ENCODE peak calls at places on chromosomes 11 and 22, in seven cellular contexts. One of them, this sample, is unnamed.

GRCh38 chr11:9120659-9121350 is 29.4 kb upstream of the SCUBE2 start:
- DNase-seq in mucosa of gallbladder: no peak
- DNase-seq in naive B cell: no peak
- DNase-seq in omental fat pad: no peak
- DNase-seq in stimulated activated CD8-positive, alpha-beta memory T cell treated with anti-CD3 and anti-CD28 coated beads, Interleukin-15, amount 100 ng/mL, for 24 hours: no peak
- DNase-seq in fibroblast of pulmonary artery: no peak
- DNase-seq in coronary artery: no peak
- DNase-seq in this sample: peak

GRCh38 chr11:68127791-68128681 is 6.8 kb upstream of the CHKA start:
- DNase-seq in stimulated activated CD8-positive, alpha-beta memory T cell treated with anti-CD3 and anti-CD28 coated beads, Interleukin-15, amount 100 ng/mL, for 24 hours: no peak
- DNase-seq in fibroblast of pulmonary artery: peak
- DNase-seq in coronary artery: no peak
- DNase-seq in mucosa of gallbladder: peak
- DNase-seq in naive B cell: no peak
- DNase-seq in omental fat pad: no peak
- DNase-seq in this sample: peak

GRCh38 chr11:130798280-130798679 is 118.0 kb downstream of the SNX19 start:
- DNase-seq in omental fat pad: no peak
- DNase-seq in fibroblast of pulmonary artery: peak
- DNase-seq in stimulated activated CD8-positive, alpha-beta memory T cell treated with anti-CD3 and anti-CD28 coated beads, Interleukin-15, amount 100 ng/mL, for 24 hours: no peak
- DNase-seq in mucosa of gallbladder: no peak
- DNase-seq in coronary artery: no peak
- DNase-seq in naive B cell: no peak
- DNase-seq in this sample: no peak

GRCh38 chr22:50218996-50219727 is 18.4 kb downstream of the SELENOO start:
- DNase-seq in fibroblast of pulmonary artery: peak
- DNase-seq in mucosa of gallbladder: peak
- DNase-seq in stimulated activated CD8-positive, alpha-beta memory T cell treated with anti-CD3 and anti-CD28 coated beads, Interleukin-15, amount 100 ng/mL, for 24 hours: no peak
- DNase-seq in omental fat pad: peak
- DNase-seq in coronary artery: no peak
- DNase-seq in naive B cell: no peak
- DNase-seq in this sample: no peak

GRCh38 chr22:42439821-42440674 is 7.8 kb upstream of the NFAM1 start:
- DNase-seq in coronary artery: no peak
- DNase-seq in mucosa of gallbladder: no peak
- DNase-seq in fibroblast of pulmonary artery: peak
- DNase-seq in naive B cell: no peak
- DNase-seq in omental fat pad: peak
- DNase-seq in stimulated activated CD8-positive, alpha-beta memory T cell treated with anti-CD3 and anti-CD28 coated beads, Interleukin-15, amount 100 ng/mL, for 24 hours: no peak
- DNase-seq in this sample: no peak

GRCh38 chr11:12186683-12187082 is 76.3 kb downstream of the MICAL2 start:
- DNase-seq in fibroblast of pulmonary artery: no peak
- DNase-seq in coronary artery: no peak
- DNase-seq in naive B cell: no peak
- DNase-seq in omental fat pad: no peak
- DNase-seq in mucosa of gallbladder: no peak
- DNase-seq in stimulated activated CD8-positive, alpha-beta memory T cell treated with anti-CD3 and anti-CD28 coated beads, Interleukin-15, amount 100 ng/mL, for 24 hours: no peak
- DNase-seq in this sample: no peak

GRCh38 chr11:18392434-18393321 is 1.7 kb upstream of the LDHA start:
- DNase-seq in mucosa of gallbladder: no peak
- DNase-seq in coronary artery: no peak
- DNase-seq in stimulated activated CD8-positive, alpha-beta memory T cell treated with anti-CD3 and anti-CD28 coated beads, Interleukin-15, amount 100 ng/mL, for 24 hours: no peak
- DNase-seq in omental fat pad: no peak
- DNase-seq in fibroblast of pulmonary artery: no peak
- DNase-seq in naive B cell: no peak
- DNase-seq in this sample: no peak

GRCh38 chr11:46106530-46107407 is 14.5 kb downstream of the PHF21A start:
- DNase-seq in fibroblast of pulmonary artery: peak
- DNase-seq in omental fat pad: no peak
- DNase-seq in mucosa of gallbladder: no peak
- DNase-seq in coronary artery: no peak
- DNase-seq in naive B cell: no peak
- DNase-seq in stimulated activated CD8-positive, alpha-beta memory T cell treated with anti-CD3 and anti-CD28 coated beads, Interleukin-15, amount 100 ng/mL, for 24 hours: no peak
- DNase-seq in this sample: no peak

GRCh38 chr22:33658775-33659174 is 261.5 kb downstream of the LARGE1 start:
- DNase-seq in omental fat pad: peak
- DNase-seq in coronary artery: no peak
- DNase-seq in stimulated activated CD8-positive, alpha-beta memory T cell treated with anti-CD3 and anti-CD28 coated beads, Interleukin-15, amount 100 ng/mL, for 24 hours: no peak
- DNase-seq in naive B cell: no peak
- DNase-seq in fibroblast of pulmonary artery: peak
- DNase-seq in mucosa of gallbladder: peak
- DNase-seq in this sample: no peak

GRCh38 chr11:88569342-88569741 is 231.8 kb upstream of the CTSC start:
- DNase-seq in stimulated activated CD8-positive, alpha-beta memory T cell treated with anti-CD3 and anti-CD28 coated beads, Interleukin-15, amount 100 ng/mL, for 24 hours: no peak
- DNase-seq in fibroblast of pulmonary artery: peak
- DNase-seq in omental fat pad: no peak
- DNase-seq in naive B cell: no peak
- DNase-seq in coronary artery: no peak
- DNase-seq in mucosa of gallbladder: no peak
- DNase-seq in this sample: no peak

GRCh38 chr11:67002921-67003411 is 20.0 kb upstream of the SYT12 start:
- DNase-seq in coronary artery: no peak
- DNase-seq in fibroblast of pulmonary artery: no peak
- DNase-seq in stimulated activated CD8-positive, alpha-beta memory T cell treated with anti-CD3 and anti-CD28 coated beads, Interleukin-15, amount 100 ng/mL, for 24 hours: no peak
- DNase-seq in naive B cell: no peak
- DNase-seq in mucosa of gallbladder: no peak
- DNase-seq in omental fat pad: no peak
- DNase-seq in this sample: no peak